ENCODE peak calls at places on chromosome 3, in nine cellular contexts. One of them, this sample, is unnamed.

GRCh38 chr3:184526158-184526483 is 35.5 kb upstream of the EPHB3 start:
- DNase-seq in amygdala: no peak
- DNase-seq in Panc1: no peak
- DNase-seq in NCI-H526 treated with DMSO at 0.1 percent for 48 hours: no peak
- DNase-seq in nephron progenitor cell: no peak
- DNase-seq in T-helper 17 cell: no peak
- DNase-seq in activated T-cell treated with anti-CD3 and anti-CD28 coated beads, Interleukin-2, amount 50 U/mL, for 72 hours: no peak
- DNase-seq in NCI-H1105 treated with DMSO at 0.1 percent for 48 hours: no peak
- DNase-seq in mucosa of gallbladder: no peak
- DNase-seq in this sample: no peak

GRCh38 chr3:197333901-197334639 is 35.7 kb upstream of the DLG1 start:
- DNase-seq in amygdala: no peak
- DNase-seq in T-helper 17 cell: no peak
- DNase-seq in mucosa of gallbladder: no peak
- DNase-seq in nephron progenitor cell: no peak
- DNase-seq in activated T-cell treated with anti-CD3 and anti-CD28 coated beads, Interleukin-2, amount 50 U/mL, for 72 hours: no peak
- DNase-seq in NCI-H526 treated with DMSO at 0.1 percent for 48 hours: no peak
- DNase-seq in Panc1: no peak
- DNase-seq in NCI-H1105 treated with DMSO at 0.1 percent for 48 hours: no peak
- DNase-seq in this sample: no peak

GRCh38 chr3:76369170-76369569 is 583.8 kb upstream of the ZNF717 start:
- DNase-seq in activated T-cell treated with anti-CD3 and anti-CD28 coated beads, Interleukin-2, amount 50 U/mL, for 72 hours: no peak
- DNase-seq in Panc1: no peak
- DNase-seq in nephron progenitor cell: no peak
- DNase-seq in NCI-H1105 treated with DMSO at 0.1 percent for 48 hours: no peak
- DNase-seq in mucosa of gallbladder: no peak
- DNase-seq in amygdala: no peak
- DNase-seq in NCI-H526 treated with DMSO at 0.1 percent for 48 hours: no peak
- DNase-seq in T-helper 17 cell: no peak
- DNase-seq in this sample: no peak

GRCh38 chr3:8095724-8096123 is 405.9 kb upstream of the LMCD1 start:
- DNase-seq in Panc1: no peak
- DNase-seq in NCI-H1105 treated with DMSO at 0.1 percent for 48 hours: no peak
- DNase-seq in nephron progenitor cell: peak; percentile 20
- DNase-seq in NCI-H526 treated with DMSO at 0.1 percent for 48 hours: no peak
- DNase-seq in mucosa of gallbladder: no peak
- DNase-seq in amygdala: no peak
- DNase-seq in T-helper 17 cell: no peak
- DNase-seq in activated T-cell treated with anti-CD3 and anti-CD28 coated beads, Interleukin-2, amount 50 U/mL, for 72 hours: no peak
- DNase-seq in this sample: no peak

GRCh38 chr3:128488995-128489859 is 3.8 kb downstream of the GATA2 start:
- DNase-seq in Panc1: no peak
- DNase-seq in NCI-H526 treated with DMSO at 0.1 percent for 48 hours: peak; percentile 85
- DNase-seq in NCI-H1105 treated with DMSO at 0.1 percent for 48 hours: peak; percentile 75
- DNase-seq in T-helper 17 cell: no peak
- DNase-seq in mucosa of gallbladder: peak; percentile 51
- DNase-seq in amygdala: no peak
- DNase-seq in nephron progenitor cell: peak; percentile 63
- DNase-seq in activated T-cell treated with anti-CD3 and anti-CD28 coated beads, Interleukin-2, amount 50 U/mL, for 72 hours: peak; percentile 38
- DNase-seq in this sample: no peak

GRCh38 chr3:10283638-10284037 is 9.1 kb downstream of the GHRL start:
- DNase-seq in NCI-H1105 treated with DMSO at 0.1 percent for 48 hours: peak; percentile 75
- DNase-seq in activated T-cell treated with anti-CD3 and anti-CD28 coated beads, Interleukin-2, amount 50 U/mL, for 72 hours: no peak
- DNase-seq in amygdala: no peak
- DNase-seq in NCI-H526 treated with DMSO at 0.1 percent for 48 hours: no peak
- DNase-seq in Panc1: no peak
- DNase-seq in mucosa of gallbladder: peak; percentile 32
- DNase-seq in T-helper 17 cell: no peak
- DNase-seq in nephron progenitor cell: no peak
- DNase-seq in this sample: no peak

GRCh38 chr3:136802481-136802996 is 16.4 kb upstream of the SLC35G2 start:
- DNase-seq in amygdala: no peak
- DNase-seq in nephron progenitor cell: no peak
- DNase-seq in NCI-H526 treated with DMSO at 0.1 percent for 48 hours: no peak
- DNase-seq in NCI-H1105 treated with DMSO at 0.1 percent for 48 hours: peak; percentile 78
- DNase-seq in mucosa of gallbladder: peak; percentile 27
- DNase-seq in T-helper 17 cell: no peak
- DNase-seq in activated T-cell treated with anti-CD3 and anti-CD28 coated beads, Interleukin-2, amount 50 U/mL, for 72 hours: no peak
- DNase-seq in Panc1: no peak
- DNase-seq in this sample: no peak

GRCh38 chr3:115960799-115961198 is 337.5 kb downstream of the GAP43 start:
- DNase-seq in T-helper 17 cell: no peak
- DNase-seq in NCI-H1105 treated with DMSO at 0.1 percent for 48 hours: no peak
- DNase-seq in nephron progenitor cell: peak; percentile 53
- DNase-seq in NCI-H526 treated with DMSO at 0.1 percent for 48 hours: no peak
- DNase-seq in amygdala: no peak
- DNase-seq in activated T-cell treated with anti-CD3 and anti-CD28 coated beads, Interleukin-2, amount 50 U/mL, for 72 hours: no peak
- DNase-seq in mucosa of gallbladder: no peak
- DNase-seq in Panc1: no peak
- DNase-seq in this sample: no peak

GRCh38 chr3:7977245-7978103 is 524.1 kb upstream of the LMCD1 start:
- DNase-seq in T-helper 17 cell: no peak
- DNase-seq in amygdala: no peak
- DNase-seq in NCI-H1105 treated with DMSO at 0.1 percent for 48 hours: no peak
- DNase-seq in Panc1: no peak
- DNase-seq in activated T-cell treated with anti-CD3 and anti-CD28 coated beads, Interleukin-2, amount 50 U/mL, for 72 hours: no peak
- DNase-seq in mucosa of gallbladder: no peak
- DNase-seq in NCI-H526 treated with DMSO at 0.1 percent for 48 hours: no peak
- DNase-seq in nephron progenitor cell: no peak
- DNase-seq in this sample: no peak

GRCh38 chr3:151909720-151910405 is 36.4 kb downstream of the SUCNR1 start:
- DNase-seq in Panc1: no peak
- DNase-seq in mucosa of gallbladder: no peak
- DNase-seq in T-helper 17 cell: no peak
- DNase-seq in activated T-cell treated with anti-CD3 and anti-CD28 coated beads, Interleukin-2, amount 50 U/mL, for 72 hours: no peak
- DNase-seq in NCI-H1105 treated with DMSO at 0.1 percent for 48 hours: no peak
- DNase-seq in amygdala: no peak
- DNase-seq in nephron progenitor cell: no peak
- DNase-seq in NCI-H526 treated with DMSO at 0.1 percent for 48 hours: no peak
- DNase-seq in this sample: no peak

GRCh38 chr3:153855772-153856171 is 265.4 kb upstream of the ARHGEF26 start:
- DNase-seq in activated T-cell treated with anti-CD3 and anti-CD28 coated beads, Interleukin-2, amount 50 U/mL, for 72 hours: no peak
- DNase-seq in amygdala: no peak
- DNase-seq in nephron progenitor cell: no peak
- DNase-seq in mucosa of gallbladder: no peak
- DNase-seq in NCI-H526 treated with DMSO at 0.1 percent for 48 hours: no peak
- DNase-seq in NCI-H1105 treated with DMSO at 0.1 percent for 48 hours: no peak
- DNase-seq in T-helper 17 cell: no peak
- DNase-seq in Panc1: no peak
- DNase-seq in this sample: no peak

GRCh38 chr3:106349191-106349881 is 480.5 kb upstream of the CBLB start:
- DNase-seq in amygdala: no peak
- DNase-seq in mucosa of gallbladder: no peak
- DNase-seq in Panc1: no peak
- DNase-seq in NCI-H1105 treated with DMSO at 0.1 percent for 48 hours: no peak
- DNase-seq in activated T-cell treated with anti-CD3 and anti-CD28 coated beads, Interleukin-2, amount 50 U/mL, for 72 hours: no peak
- DNase-seq in T-helper 17 cell: no peak
- DNase-seq in NCI-H526 treated with DMSO at 0.1 percent for 48 hours: no peak
- DNase-seq in nephron progenitor cell: no peak
- DNase-seq in this sample: no peak

GRCh38 chr3:69660631-69661030 is 78.6 kb upstream of the MITF start:
- DNase-seq in T-helper 17 cell: no peak
- DNase-seq in amygdala: no peak
- DNase-seq in Panc1: no peak
- DNase-seq in mucosa of gallbladder: no peak
- DNase-seq in NCI-H526 treated with DMSO at 0.1 percent for 48 hours: no peak
- DNase-seq in nephron progenitor cell: no peak
- DNase-seq in NCI-H1105 treated with DMSO at 0.1 percent for 48 hours: no peak
- DNase-seq in activated T-cell treated with anti-CD3 and anti-CD28 coated beads, Interleukin-2, amount 50 U/mL, for 72 hours: no peak
- DNase-seq in this sample: no peak

GRCh38 chr3:117019082-117019713 is 309.6 kb downstream of the TUSC7 start:
- DNase-seq in amygdala: peak; percentile 44
- DNase-seq in nephron progenitor cell: peak; percentile 66
- DNase-seq in Panc1: peak; percentile 51
- DNase-seq in mucosa of gallbladder: peak; percentile 62
- DNase-seq in activated T-cell treated with anti-CD3 and anti-CD28 coated beads, Interleukin-2, amount 50 U/mL, for 72 hours: peak; percentile 33
- DNase-seq in T-helper 17 cell: no peak
- DNase-seq in NCI-H526 treated with DMSO at 0.1 percent for 48 hours: peak; percentile 26
- DNase-seq in NCI-H1105 treated with DMSO at 0.1 percent for 48 hours: peak; percentile 66
- DNase-seq in this sample: peak; percentile 44

This sample was measured in substantia nigra.